ENCODE peak calls at places on chromosome 12, in seven cellular contexts. I, D, S, P, W, X and G are unnamed samples.

GRCh38 chr12:62957233-62957953 is 22.4 kb upstream of the PPM1H start:
- DNase-seq in I (no peak), D (no peak), S (no peak), P (no peak), W (no peak), X (no peak), G (no peak)

GRCh38 chr12:18443768-18444437 is 182.6 kb downstream of the PIK3C2G start:
- DNase-seq in I (no peak), D (no peak), S (no peak), P (no peak), W (no peak), X (no peak), G (no peak)

GRCh38 chr12:1047898-1048660 is 57.1 kb downstream of the ERC1 start:
- DNase-seq in I (peak; percentile 16), D (no peak), S (no peak), P (no peak), W (no peak), X (no peak), G (no peak)

GRCh38 chr12:105992849-105993740 is 145.7 kb downstream of the NUAK1 start:
- DNase-seq in I (no peak), D (no peak), S (peak; percentile 79), P (no peak), W (no peak), X (no peak), G (no peak)

GRCh38 chr12:92899388-92900001 is 29.6 kb downstream of the EEA1 start:
- DNase-seq in I (peak; percentile 95), D (no peak), S (peak; percentile 99), P (peak; percentile 39), W (no peak), X (peak; percentile 57), G (peak; percentile 69)

GRCh38 chr12:124597041-124597440 is 29.6 kb upstream of the NCOR2 start:
- DNase-seq in I (no peak), D (no peak), S (no peak), P (no peak), W (no peak), X (no peak), G (no peak)

GRCh38 chr12:53577941-53578352 is 48.2 kb downstream of the ATF7 start:
- DNase-seq in I (no peak), D (no peak), S (no peak), P (no peak), W (no peak), X (no peak), G (no peak)

GRCh38 chr12:1504304-1505150 is 89.9 kb downstream of the FBXL14 start:
- DNase-seq in I (no peak), D (no peak), S (no peak), P (no peak), W (no peak), X (no peak), G (no peak)

GRCh38 chr12:19245656-19246055 is 116.1 kb downstream of the PLEKHA5 start:
- DNase-seq in I (peak; percentile 14), D (no peak), S (no peak), P (no peak), W (no peak), X (no peak), G (no peak)

GRCh38 chr12:128790653-128791373 is 32.9 kb downstream of the SLC15A4 start:
- DNase-seq in I (no peak), D (no peak), S (no peak), P (no peak), W (no peak), X (no peak), G (no peak)

GRCh38 chr12:128794661-128795529 is 28.9 kb downstream of the SLC15A4 start:
- DNase-seq in I (no peak), D (no peak), S (no peak), P (no peak), W (no peak), X (no peak), G (no peak)

GRCh38 chr12:128791395-128792322 is 32.1 kb downstream of the SLC15A4 start:
- DNase-seq in I (peak; percentile 9), D (no peak), S (no peak), P (no peak), W (no peak), X (no peak), G (no peak)

GRCh38 chr12:128792398-128792797 is 31.4 kb downstream of the SLC15A4 start:
- DNase-seq in I (no peak), D (no peak), S (no peak), P (no peak), W (no peak), X (no peak), G (no peak)

GRCh38 chr12:128792881-128793280 is 30.9 kb downstream of the SLC15A4 start:
- DNase-seq in I (no peak), D (no peak), S (no peak), P (no peak), W (no peak), X (no peak), G (no peak)
- H3K36me3 ChIP-seq in I (peaks cover 24% of the 10 kb centered on the region), D (peaks cover 21% of the 10 kb centered on the region), S (peaks cover 76% of the 10 kb centered on the region), P (peaks cover 74% of the 10 kb centered on the region), W (peaks cover 74% of the 10 kb centered on the region), X (peaks cover 4% of the 10 kb centered on the region), G (peaks cover 12% of the 10 kb centered on the region)

GRCh38 chr12:49957570-49957967 is 4.1 kb upstream of the AQP5 start:
- DNase-seq in I (no peak), D (no peak), S (no peak), P (no peak), W (no peak), X (peak; percentile 6), G (no peak)

GRCh38 chr12:49953961-49954835 is 3.7 kb downstream of the AQP2 start:
- DNase-seq in I (no peak), D (no peak), S (no peak), P (no peak), W (no peak), X (peak; percentile 54), G (no peak)

GRCh38 chr12:49954863-49955830 is 4.6 kb downstream of the AQP2 start:
- DNase-seq in I (no peak), D (no peak), S (no peak), P (no peak), W (no peak), X (peak; percentile 35), G (no peak)

GRCh38 chr12:49956663-49957569 is 4.8 kb upstream of the AQP5 start:
- DNase-seq in I (no peak), D (no peak), S (no peak), P (no peak), W (no peak), X (peak; percentile 20), G (no peak)

DNA sequence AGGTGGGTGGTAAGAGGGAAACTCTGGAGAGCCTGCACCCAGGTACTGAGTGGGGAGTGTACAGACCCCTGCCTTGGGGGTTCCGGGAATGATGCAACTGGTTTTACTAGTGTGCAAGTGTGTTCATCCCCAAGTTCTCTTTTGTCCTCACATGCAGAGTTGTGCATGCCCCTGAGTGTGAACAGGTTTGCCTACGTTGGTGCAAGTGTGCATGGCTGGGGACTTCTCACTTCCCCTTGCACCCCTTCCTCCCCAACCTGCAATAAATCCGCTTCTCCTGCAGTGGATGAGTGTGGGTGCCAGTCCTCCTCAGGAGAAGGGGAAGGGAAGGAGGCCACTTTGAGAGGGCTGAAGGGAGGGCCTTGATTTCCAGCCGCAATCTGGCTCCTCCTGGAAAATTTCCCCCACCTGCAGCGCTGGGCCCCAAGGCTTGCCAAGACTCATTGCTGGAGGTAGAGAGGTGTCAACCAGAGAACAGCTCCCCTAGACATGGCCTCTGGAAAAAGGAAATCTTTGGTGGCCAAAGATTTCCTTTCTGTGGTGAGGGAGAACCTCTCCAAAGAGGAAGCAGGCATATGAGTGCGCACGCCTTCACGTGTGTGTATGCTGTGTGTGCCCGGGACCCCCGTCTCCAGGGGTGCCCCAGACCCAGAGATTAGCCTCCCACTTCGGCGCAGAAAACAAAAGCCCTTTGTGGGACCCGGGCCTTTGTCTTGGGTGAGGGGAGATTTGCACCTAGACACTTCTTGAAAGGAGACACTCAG is 5.5 kb downstream of the AQP2 start:
- DNase-seq in I (no peak), D (no peak), S (no peak), P (no peak), W (no peak), X (no peak), G (no peak)
- H3K27me3 ChIP-seq in I (no peaks in the 10 kb centered on the region), D (peaks cover 41% of the 10 kb centered on the region), S (peaks cover 98% of the 10 kb centered on the region), P (peaks cover 69% of the 10 kb centered on the region), W (peaks cover 15% of the 10 kb centered on the region), X (peaks cover 6% of the 10 kb centered on the region), G (no peaks in the 10 kb centered on the region)

GRCh38 chr12:100574262-100575074 is 984 bp downstream of the GAS2L3 start:
- DNase-seq in I (peak; percentile 71), D (no peak), S (peak; percentile 37), P (peak; percentile 15), W (no peak), X (no peak), G (no peak)
- H3K4me3 ChIP-seq in I (peak overlapping the region; percentile 71), D (peak overlapping the region; percentile 78), S (peak overlapping the region; percentile 83), P (peak overlapping the region; percentile 62), W (peak overlapping the region; percentile 60), X (peak overlapping the region; percentile 61), G (peak overlapping the region; percentile 78)

DNA sequence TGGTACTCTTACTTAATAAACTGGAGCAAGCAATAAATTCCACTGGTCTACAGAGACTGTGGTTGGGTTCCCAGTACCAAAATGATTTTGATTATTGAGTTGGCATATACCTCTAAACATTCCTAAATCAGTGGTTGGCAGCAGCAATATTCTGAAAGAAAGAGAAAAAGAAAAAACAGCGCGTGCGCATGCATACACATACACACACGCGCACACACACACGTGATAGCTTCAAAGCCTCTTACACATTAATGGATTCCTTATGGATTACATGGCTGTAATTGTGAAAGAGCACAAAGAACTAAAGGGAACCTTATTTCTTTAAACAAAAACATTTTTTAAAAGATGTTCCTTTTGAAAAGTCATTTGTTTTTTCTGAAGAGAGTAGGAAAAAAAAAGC is 79.9 kb downstream of the DRAM1 start:
- DNase-seq in I (no peak), D (no peak), S (no peak), P (no peak), W (no peak), X (no peak), G (no peak)
- H3K36me3 ChIP-seq in I (no peaks in the 10 kb centered on the region), D (no peaks in the 10 kb centered on the region), S (no peaks in the 10 kb centered on the region), P (no peaks in the 10 kb centered on the region), W (no peaks in the 10 kb centered on the region), X (no peaks in the 10 kb centered on the region), G (no peaks in the 10 kb centered on the region)

DNA sequence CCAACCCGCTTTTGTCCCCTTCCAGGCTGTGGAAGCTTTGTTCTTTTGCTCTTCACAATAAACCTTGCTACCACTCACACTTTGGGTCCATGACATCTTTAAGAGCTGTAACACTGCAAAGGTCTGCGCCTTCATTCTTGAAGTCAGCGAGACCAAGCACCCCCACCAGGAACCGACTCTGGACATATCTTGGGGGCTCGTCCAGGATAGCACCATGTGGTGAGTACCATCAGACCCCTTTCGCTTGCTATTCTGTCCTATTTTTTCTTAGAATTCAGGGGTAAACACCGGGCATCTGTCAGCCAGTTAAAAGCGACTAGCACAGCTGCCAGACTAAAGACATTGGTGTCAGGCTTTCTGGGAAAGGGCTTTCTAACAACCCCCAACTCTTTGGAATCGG is 137.6 kb upstream of the PPFIA2 start:
- DNase-seq in I (no peak), D (no peak), S (peak; percentile 24), P (no peak), W (no peak), X (no peak), G (no peak)
- H3K27me3 ChIP-seq in I (no peaks in the 10 kb centered on the region), D (no peaks in the 10 kb centered on the region), S (no peaks in the 10 kb centered on the region), P (no peaks in the 10 kb centered on the region), W (no peaks in the 10 kb centered on the region), X (no peaks in the 10 kb centered on the region), G (no peaks in the 10 kb centered on the region)

DNA sequence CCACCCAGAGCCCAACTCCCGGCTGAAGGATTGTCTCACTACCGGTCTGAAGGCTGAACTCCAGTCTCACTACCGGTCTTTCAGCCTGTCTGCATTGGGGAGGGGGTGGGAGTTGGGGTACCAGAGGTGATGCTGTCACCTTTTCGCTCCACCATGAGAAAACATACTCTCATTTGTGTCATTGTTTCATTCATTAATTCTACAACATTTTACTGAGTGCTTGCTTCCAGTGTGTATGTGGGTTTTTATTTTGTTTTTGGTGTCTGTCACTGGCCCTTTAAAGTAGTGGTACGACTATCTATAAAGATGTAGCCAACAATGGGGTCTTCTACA is 524 bp upstream of the CDK4 start:
- DNase-seq in I (no peak), D (no peak), S (no peak), P (no peak), W (no peak), X (no peak), G (no peak)
- H3K4me3 ChIP-seq in I (peak overlapping the region; percentile 32), D (peak overlapping the region; percentile 3), S (no peak overlapping the region), P (peak overlapping the region; percentile 65), W (peak overlapping the region; percentile 61), X (peak overlapping the region; percentile 22), G (no peak overlapping the region)